ENCODE peak calls at places on chromosomes 11 and 22, in four cellular contexts. I is ureter, A is adrenal gland, T is uterus. U is an unnamed sample.

GRCh38 chr22:46969491-46969890 is 207.0 kb downstream of the TBC1D22A start:
- DNase-seq in I (no peak), A (no peak), T (no peak), U (no peak)

GRCh38 chr22:20783844-20784723 is 10.2 kb downstream of the SERPIND1 start:
- DNase-seq in I (no peak), A (peak), T (peak), U (no peak)

GRCh38 chr11:72774499-72774898 is 19.3 kb downstream of the STARD10 start:
- DNase-seq in I (no peak), A (no peak), T (no peak), U (no peak)

GRCh38 chr11:71240865-71241691 is 11.3 kb downstream of the SHANK2 start:
- DNase-seq in I (peak), A (no peak), T (no peak), U (no peak)

GRCh38 chr11:3380706-3381570 is 2.0 kb upstream of the ZNF195 start:
- DNase-seq in I (no peak), A (no peak), T (no peak), U (no peak)

GRCh38 chr11:110971110-110971509 is 258.9 kb upstream of the ARHGAP20 start:
- DNase-seq in I (no peak), A (no peak), T (no peak), U (no peak)

GRCh38 chr22:44741929-44742328 is 10.4 kb upstream of the ARHGAP8 start:
- DNase-seq in I (no peak), A (no peak), T (no peak), U (peak)

GRCh38 chr22:39818050-39818449 is 75.5 kb downstream of the ENTHD1 start:
- DNase-seq in I (no peak), A (no peak), T (no peak), U (no peak)

GRCh38 chr11:114180301-114181055 is 115.7 kb upstream of the NNMT start:
- DNase-seq in I (no peak), A (no peak), T (peak), U (peak)

GRCh38 chr11:11993814-11994213 is 14.6 kb downstream of the DKK3 start:
- DNase-seq in I (no peak), A (peak), T (no peak), U (no peak)

GRCh38 chr11:65502852-65503603 is 4.2 kb downstream of the MALAT1 start:
- DNase-seq in I (no peak), A (no peak), T (peak), U (no peak)

GRCh38 chr11:14336507-14337503 is 22.2 kb downstream of the RRAS2 start:
- DNase-seq in I (no peak), A (no peak), T (no peak), U (no peak)